ENCODE peak calls at places on chromosome 9, in four cellular contexts. B is NT2/D1, T is HEK293T, V is H1. I is an unnamed sample.

GRCh38 chr9:124122813-124123462 is 111.4 kb downstream of the LHX2 start:
- DNase-seq in B (no peak), T (no peak), V (no peak), I (no peak)

GRCh38 chr9:7094576-7094975 is 336.8 kb downstream of the KDM4C start:
- DNase-seq in B (no peak), T (no peak), V (no peak), I (no peak)

GRCh38 chr9:113622600-113623400 is 159.3 kb downstream of the RGS3 start:
- DNase-seq in B (peak; percentile 92), T (no peak), V (peak; percentile 77), I (peak; percentile 74)

GRCh38 chr9:76803083-76803482 is 38.8 kb downstream of the PCA3 start:
- DNase-seq in B (peak; percentile 5), T (no peak), V (no peak), I (no peak)

GRCh38 chr9:134910146-134910545 is 7.6 kb downstream of the FCN1 start:
- DNase-seq in B (no peak), T (no peak), V (no peak), I (no peak)

GRCh38 chr9:96487949-96488348 is 38.0 kb downstream of the HABP4 start:
- DNase-seq in B (no peak), T (no peak), V (no peak), I (no peak)

GRCh38 chr9:120723547-120723946 is 9.3 kb upstream of the MEGF9 start:
- DNase-seq in B (no peak), T (no peak), V (no peak), I (no peak)

GRCh38 chr9:115275753-115276152 is 157.8 kb upstream of the TNC start:
- DNase-seq in B (no peak), T (no peak), V (no peak), I (no peak)

GRCh38 chr9:100472725-100473261 is at the start of gene TMEFF1:
- DNase-seq in B (peak; percentile 70), T (peak; percentile 80), V (peak; percentile 89), I (peak; percentile 30)

GRCh38 chr9:131677445-131678180 is 62.3 kb downstream of the RAPGEF1 start:
- DNase-seq in B (no peak), T (no peak), V (no peak), I (peak; percentile 27)

GRCh38 chr9:130235558-130236435 is 29.8 kb upstream of the HMCN2 start:
- DNase-seq in B (peak; percentile 39), T (peak; percentile 74), V (peak; percentile 95), I (peak; percentile 25)

GRCh38 chr9:122988141-122988540 is 45.3 kb upstream of the GPR21 start:
- DNase-seq in B (no peak), T (no peak), V (no peak), I (no peak)

GRCh38 chr9:34592895-34593601 is 3.5 kb upstream of the CNTFR start:
- DNase-seq in B (no peak), T (no peak), V (peak; percentile 73), I (no peak)

GRCh38 chr9:89701221-89701798 is 96.5 kb downstream of the GADD45G start:
- DNase-seq in B (no peak), T (no peak), V (no peak), I (no peak)

GRCh38 chr9:77807295-77807694 is 159.2 kb upstream of the GNA14 start:
- DNase-seq in B (no peak), T (no peak), V (no peak), I (peak; percentile 84)

GRCh38 chr9:90539266-90539665 is 103.4 kb downstream of the DIRAS2 start:
- DNase-seq in B (no peak), T (no peak), V (no peak), I (no peak)

DNA sequence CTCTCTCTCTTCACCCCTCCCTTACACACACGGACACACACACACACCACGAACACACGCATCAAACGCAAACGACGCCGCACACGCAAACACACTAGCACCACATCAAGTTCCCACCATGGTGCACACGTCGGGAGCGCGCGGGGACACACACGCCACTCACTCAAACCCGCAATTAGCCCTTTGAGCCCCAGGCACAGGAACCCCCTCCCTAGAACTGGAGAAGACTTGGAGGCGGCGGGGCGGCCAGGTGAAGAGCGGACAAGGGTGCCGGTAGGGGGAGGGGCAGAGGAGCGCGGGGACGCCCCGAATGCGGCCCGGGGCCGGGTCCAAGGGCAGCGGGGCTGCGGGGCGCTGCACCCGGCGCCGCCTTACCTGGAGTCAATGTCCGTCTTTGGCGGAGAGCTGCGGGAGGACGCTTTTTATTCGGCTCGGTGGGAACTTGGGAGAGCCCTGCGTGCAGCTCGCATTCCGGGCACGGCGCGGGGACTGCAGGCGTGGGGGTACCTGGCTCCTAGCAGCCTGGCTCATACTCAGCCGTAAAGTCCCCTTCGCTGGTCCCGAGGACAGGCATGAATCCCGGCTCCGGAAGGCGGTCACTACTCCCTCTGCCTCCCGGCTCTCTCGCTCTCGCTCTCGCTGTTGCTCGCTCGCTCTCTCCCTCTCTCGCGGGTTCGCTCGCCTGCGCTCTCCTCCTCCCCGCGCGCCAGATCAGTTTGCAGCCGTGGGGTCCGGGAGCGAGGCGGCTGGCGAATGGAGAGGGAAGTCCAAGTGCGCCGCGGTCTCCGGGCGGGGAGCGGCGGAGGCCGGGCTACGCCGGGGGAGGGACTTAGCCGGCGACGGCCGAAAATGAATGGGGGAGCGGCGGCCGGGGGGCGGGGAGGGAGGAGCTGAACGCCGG is at the start of gene BRINP1:
- DNase-seq in B (peak; percentile 58), T (no peak), V (peak; percentile 81), I (no peak)
- TF ChIP-seq SUZ12 in B (no peak), T (no peak), V (no peak), I (no peak)

DNA sequence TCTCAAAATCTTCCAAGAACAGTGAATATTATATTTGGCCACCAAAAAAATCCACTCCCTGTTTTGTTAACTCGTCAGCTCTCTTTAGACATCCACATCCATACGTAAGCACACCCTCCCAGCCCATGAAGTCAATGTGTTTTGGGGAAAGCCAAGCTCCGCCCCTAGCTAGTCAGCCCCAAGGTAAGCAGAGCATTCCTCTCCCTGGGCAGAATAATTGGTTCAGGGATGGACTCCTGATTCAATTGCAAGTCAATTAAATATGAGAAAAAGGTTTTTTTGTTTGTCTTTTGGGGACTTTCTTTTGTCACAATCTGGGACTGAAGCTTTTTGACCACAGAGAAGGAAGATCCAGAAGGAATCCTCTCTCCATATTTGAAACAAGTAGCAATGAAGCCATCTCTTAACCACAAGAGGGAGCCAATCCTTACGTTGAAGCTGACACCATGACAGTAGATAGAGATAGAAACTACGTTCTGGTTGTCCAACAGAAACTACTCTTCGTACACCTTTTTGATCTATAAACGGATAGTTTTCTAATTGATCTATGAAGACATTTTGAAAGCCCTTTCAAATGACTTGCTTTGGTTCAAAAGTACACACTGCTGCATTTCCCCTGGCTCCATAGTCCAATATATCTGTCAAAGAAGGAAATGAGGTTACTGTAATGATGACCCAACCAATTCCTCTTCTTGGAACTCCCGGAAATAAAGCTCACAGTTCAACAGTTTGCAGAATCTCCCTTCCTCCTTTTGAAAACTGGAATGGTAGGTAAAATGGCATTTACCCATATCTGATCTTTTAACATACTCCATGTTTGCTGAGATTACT is 166.4 kb downstream of the TLE1 start:
- DNase-seq in B (peak; percentile 25), T (peak; percentile 54), V (no peak), I (peak; percentile 77)
- TF ChIP-seq SUZ12 in B (no peak), T (no peak), V (no peak), I (no peak)

GRCh38 chr9:36637491-36638270 is 65.0 kb downstream of the MELK start:
- DNase-seq in B (no peak), T (no peak), V (no peak), I (no peak)

GRCh38 chr9:36632892-36633291 is 60.2 kb downstream of the MELK start:
- DNase-seq in B (peak; percentile 3), T (peak; percentile 16), V (no peak), I (peak; percentile 15)
- TF ChIP-seq SUZ12 in B (no peak), T (no peak), V (no peak), I (no peak)

GRCh38 chr9:137912671-137913070 is 35.1 kb downstream of the CACNA1B start:
- DNase-seq in B (no peak), T (no peak), V (no peak), I (no peak)
- TF ChIP-seq SUZ12 in B (no peak), T (no peak), V (no peak), I (no peak)

GRCh38 chr9:3758816-3759576 is 233.2 kb upstream of the RFX3 start:
- DNase-seq in B (no peak), T (no peak), V (no peak), I (no peak)
- TF ChIP-seq SUZ12 in B (no peak), T (no peak), V (no peak), I (no peak)

GRCh38 chr9:98702835-98703385 is 5.8 kb downstream of the GABBR2 start:
- DNase-seq in B (no peak), T (no peak), V (no peak), I (no peak)
- TF ChIP-seq SUZ12 in B (no peak), T (no peak), V (no peak), I (no peak)

DNA sequence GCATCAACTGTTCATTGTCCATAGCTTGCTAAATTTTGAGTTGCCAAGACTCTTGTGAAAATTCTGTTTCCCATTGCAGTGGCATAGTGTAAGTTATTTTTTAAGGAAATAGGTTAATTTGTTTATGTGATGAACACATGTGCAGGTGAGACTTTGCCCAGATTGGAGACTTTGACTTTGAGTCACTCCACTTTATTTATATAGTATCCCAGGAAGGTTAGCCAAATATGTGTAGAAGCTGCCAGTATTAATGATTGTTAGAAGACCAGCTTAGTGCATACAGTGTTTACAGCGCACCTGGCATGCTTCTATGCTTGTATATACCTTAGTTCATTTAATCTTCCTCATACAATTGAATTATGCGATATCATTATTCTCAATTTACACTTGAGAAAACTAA is 51.0 kb downstream of the MTAP start:
- DNase-seq in B (no peak), T (no peak), V (no peak), I (peak; percentile 70)
- TF ChIP-seq SUZ12 in B (no peak), T (no peak), V (no peak), I (no peak)

DNA sequence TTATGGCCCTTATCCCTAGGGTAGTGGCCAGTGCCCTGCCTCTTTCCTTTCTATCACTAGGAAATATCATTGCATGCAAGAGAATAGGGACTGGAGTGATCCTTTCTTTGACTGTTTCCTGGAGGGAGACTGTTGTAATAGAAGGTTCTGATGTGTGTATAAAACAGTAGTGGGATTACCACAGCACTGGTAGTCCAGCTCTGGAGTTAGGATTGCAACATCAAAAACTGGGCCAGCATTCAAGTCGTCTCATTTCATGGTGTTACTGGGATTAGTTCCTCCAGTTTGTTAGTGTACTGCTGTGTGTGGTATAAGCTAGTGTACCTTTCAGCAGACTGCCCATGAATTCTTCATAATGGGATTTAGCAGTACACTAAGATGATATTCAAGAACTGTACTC is 45.8 kb downstream of the KIAA1958 start:
- DNase-seq in B (no peak), T (no peak), V (no peak), I (no peak)
- TF ChIP-seq SUZ12 in B (no peak), T (no peak), V (no peak), I (no peak)

DNA sequence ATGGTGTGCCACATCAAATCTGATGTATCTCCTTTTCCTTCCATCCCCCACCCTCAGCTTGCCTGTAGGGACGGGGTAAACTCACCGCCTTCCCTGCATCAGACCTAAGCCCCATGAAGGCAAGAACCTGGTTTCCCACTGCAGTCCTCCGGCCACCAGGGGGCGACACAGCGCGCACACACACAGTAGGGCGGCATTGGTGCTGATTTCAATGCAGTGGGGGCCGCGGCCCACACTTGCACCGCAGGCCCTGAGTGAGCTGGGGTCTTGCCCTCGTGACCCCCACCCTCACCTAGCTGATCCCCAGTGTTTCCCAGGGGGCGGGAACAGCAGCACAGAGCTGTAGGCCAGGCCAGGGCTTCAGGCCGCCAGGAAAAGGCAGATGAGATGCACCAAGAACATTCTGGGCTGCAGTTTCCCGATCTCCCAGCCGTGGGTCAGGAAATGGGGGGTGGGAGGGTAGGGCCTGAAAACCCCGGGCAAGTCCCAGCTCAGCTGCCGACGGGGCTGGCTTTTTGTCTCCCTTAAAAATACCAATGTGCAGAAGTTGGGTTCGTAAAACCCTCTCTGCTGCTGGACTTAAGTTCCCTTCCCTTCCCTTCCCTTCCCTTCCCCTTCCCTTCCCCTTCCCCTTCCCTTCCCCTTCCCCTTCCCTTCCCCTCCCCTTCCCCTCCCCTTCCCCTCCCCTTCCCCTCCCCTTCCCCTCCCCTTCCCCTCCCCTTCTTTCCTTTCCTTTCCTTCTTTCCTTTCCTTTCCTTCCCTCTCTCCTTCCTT is 19.5 kb downstream of the FAM163B start:
- DNase-seq in B (no peak), T (peak; percentile 57), V (peak; percentile 95), I (no peak)
- TF ChIP-seq SUZ12 in B (no peak), T (no peak), V (no peak), I (no peak)

I was measured in HepG2.